ENCODE peak calls at places on chromosome 4, in six cellular contexts. V, T, M, F, X and L are unnamed samples.

GRCh38 chr4:156971168-156971601 is 414 bp downstream of the PDGFC start:
- DNase-seq in T (peak; percentile 51), M (no peak), F (peak; percentile 34), V (peak; percentile 29), X (no peak), L (peak; percentile 6)

GRCh38 chr4:183924362-183925044 is 19.4 kb downstream of the STOX2 start:
- DNase-seq in M (no peak), T (no peak), X (no peak), V (no peak), F (peak; percentile 74), L (no peak)

GRCh38 chr4:137359691-137360315 is 172.5 kb downstream of the PCDH18 start:
- DNase-seq in M (no peak), X (no peak), T (no peak), F (no peak), V (no peak), L (no peak)

GRCh38 chr4:123260429-123261052 is 136.1 kb upstream of the SPRY1 start:
- DNase-seq in X (no peak), V (no peak), F (no peak), M (no peak), T (no peak), L (no peak)

GRCh38 chr4:155478336-155478825 is 101.6 kb upstream of the MAP9 start:
- DNase-seq in T (no peak), F (no peak), X (no peak), V (no peak), M (no peak), L (no peak)

GRCh38 chr4:140309124-140309870 is 64.1 kb upstream of the SCOC start:
- DNase-seq in V (no peak), T (no peak), X (no peak), M (no peak), F (no peak), L (no peak)

GRCh38 chr4:78721739-78722138 is 54.4 kb upstream of the BMP2K start:
- DNase-seq in V (no peak), T (no peak), F (no peak), M (no peak), X (no peak), L (no peak)

GRCh38 chr4:168711197-168712120 is 214.6 kb downstream of the PALLD start:
- DNase-seq in X (no peak), M (peak; percentile 65), T (no peak), F (no peak), V (no peak), L (no peak)

GRCh38 chr4:10701702-10702460 is 17.3 kb upstream of the CLNK start:
- DNase-seq in M (no peak), V (no peak), F (no peak), T (no peak), X (no peak), L (no peak)

GRCh38 chr4:82629238-82630000 is 67.6 kb upstream of the TMEM150C start:
- DNase-seq in M (no peak), T (no peak), F (no peak), X (no peak), V (no peak), L (no peak)

GRCh38 chr4:101596786-101597185 is 193.7 kb upstream of the BANK1 start:
- DNase-seq in T (no peak), X (no peak), V (no peak), M (no peak), F (no peak), L (no peak)

GRCh38 chr4:101345596-101346311 is 1.6 kb downstream of the PPP3CA start:
- DNase-seq in M (no peak), V (peak; percentile 46), X (peak; percentile 78), F (peak; percentile 33), T (peak; percentile 78), L (peak; percentile 77)

GRCh38 chr4:10160280-10160856 is 43.8 kb upstream of the WDR1 start:
- DNase-seq in F (no peak), X (no peak), V (no peak), M (no peak), T (no peak), L (no peak)

GRCh38 chr4:73257242-73257994 is 1.2 kb downstream of the ANKRD17 start:
- DNase-seq in M (peak; percentile 51), V (peak; percentile 73), X (peak; percentile 85), F (peak; percentile 80), T (peak; percentile 85), L (peak; percentile 77)

GRCh38 chr4:73257995-73258667 is 467 bp downstream of the ANKRD17 start:
- DNase-seq in F (no peak), T (no peak), X (no peak), V (peak; percentile 29), M (peak; percentile 8), L (peak; percentile 53)

GRCh38 chr4:73258668-73259551 is at the start of gene ANKRD17:
- DNase-seq in V (peak; percentile 94), T (peak; percentile 96), X (peak; percentile 96), F (peak; percentile 94), M (peak; percentile 74), L (peak; percentile 93)

GRCh38 chr4:73259552-73260140 is 1.0 kb upstream of the ANKRD17 start:
- DNase-seq in F (no peak), T (no peak), M (no peak), X (no peak), V (no peak), L (no peak)
- H3K4me1 ChIP-seq in F (peaks cover 26% of the 10 kb centered on the region), T (peaks cover 38% of the 10 kb centered on the region), M (peaks cover 38% of the 10 kb centered on the region), X (peaks cover 33% of the 10 kb centered on the region), V (peaks cover 1% of the 10 kb centered on the region), L (no peaks in the 10 kb centered on the region)

DNA sequence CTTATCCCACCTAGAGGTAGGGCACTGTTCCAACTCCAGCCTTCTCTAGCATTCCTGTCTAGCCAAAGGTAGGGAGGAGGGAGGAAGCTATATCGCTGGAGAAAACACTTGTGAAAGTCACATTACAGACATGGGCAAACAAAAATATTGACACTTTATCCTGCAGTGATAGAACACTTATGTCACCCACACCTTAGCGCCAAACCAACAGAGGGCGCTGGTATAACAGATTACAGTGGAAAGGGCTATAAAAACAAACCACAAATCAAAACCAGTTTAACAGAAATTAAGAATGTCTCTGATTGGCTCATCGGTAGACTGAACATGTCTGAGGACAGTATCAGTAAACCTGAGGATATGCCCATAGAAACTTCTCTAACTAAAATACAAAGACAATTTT is 451.3 kb downstream of the TLL1 start:
- DNase-seq in M (no peak), T (no peak), V (no peak), X (no peak), F (no peak), L (peak; percentile 67)
- TF ChIP-seq CTCF in M (no peak), T (no peak), V (no peak), X (no peak), F (no peak), L (peak; percentile 80)

GRCh38 chr4:148914734-148915133 is 472.5 kb upstream of the NR3C2 start:
- DNase-seq in X (no peak), T (no peak), V (no peak), M (no peak), F (no peak), L (no peak)

DNA sequence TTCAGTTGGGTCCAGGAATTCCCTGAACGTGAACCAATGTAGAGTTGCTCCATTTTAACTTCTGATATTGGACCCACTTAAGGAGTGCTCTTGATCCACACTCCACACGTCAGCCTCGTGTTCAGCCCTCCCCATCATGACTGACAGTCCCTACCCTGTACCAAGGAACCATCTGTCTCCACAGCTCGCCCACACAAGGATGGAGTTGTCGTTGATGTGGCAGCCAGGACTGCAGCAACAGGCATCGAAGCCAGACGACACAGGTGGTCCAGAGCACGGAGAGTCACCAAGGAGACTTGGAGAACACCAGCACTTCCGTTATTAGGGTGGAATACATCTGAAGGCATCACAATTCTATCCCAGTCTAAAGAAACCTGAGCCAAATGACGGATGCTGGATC is 472.1 kb upstream of the NR3C2 start:
- DNase-seq in M (no peak), F (no peak), X (no peak), T (no peak), V (no peak), L (no peak)
- H3K9me3 ChIP-seq in M (no peaks in the 10 kb centered on the region), F (no peaks in the 10 kb centered on the region), X (no peaks in the 10 kb centered on the region), T (no peaks in the 10 kb centered on the region), V (peaks cover 3% of the 10 kb centered on the region), L (no peaks in the 10 kb centered on the region)

GRCh38 chr4:128454281-128455075 is 166.9 kb upstream of the PGRMC2 start:
- DNase-seq in F (peak; percentile 73), M (peak; percentile 49), T (peak; percentile 87), V (peak; percentile 83), X (peak; percentile 90), L (peak; percentile 84)
- H3K4me1 ChIP-seq in F (no peaks in the 10 kb centered on the region), M (peaks cover 24% of the 10 kb centered on the region), T (peaks cover 39% of the 10 kb centered on the region), V (peaks cover 8% of the 10 kb centered on the region), X (peaks cover 22% of the 10 kb centered on the region), L (no peaks in the 10 kb centered on the region)